ENCODE peak calls at places on chromosomes 7 and 10, in five cellular contexts. One of them, this sample, is unnamed.

GRCh38 chr7:33939121-33939520 is 33.8 kb downstream of the BMPER start:
- DNase-seq in right lobe of liver: no peak
- DNase-seq in cardiac muscle cell: no peak
- DNase-seq in aorta: no peak
- DNase-seq in foreskin keratinocyte: no peak
- DNase-seq in this sample: no peak

GRCh38 chr7:124089621-124090020 is 56.8 kb upstream of the TMEM229A start:
- DNase-seq in aorta: no peak
- DNase-seq in cardiac muscle cell: no peak
- DNase-seq in right lobe of liver: no peak
- DNase-seq in foreskin keratinocyte: no peak
- DNase-seq in this sample: no peak

GRCh38 chr7:157490465-157490912 is 153.7 kb downstream of the DNAJB6 start:
- DNase-seq in foreskin keratinocyte: peak
- DNase-seq in aorta: no peak
- DNase-seq in cardiac muscle cell: no peak
- DNase-seq in right lobe of liver: peak
- DNase-seq in this sample: no peak

GRCh38 chr10:4839353-4839752 is 13.3 kb downstream of the AKR1E2 start:
- DNase-seq in aorta: no peak
- DNase-seq in cardiac muscle cell: no peak
- DNase-seq in foreskin keratinocyte: no peak
- DNase-seq in right lobe of liver: no peak
- DNase-seq in this sample: no peak

GRCh38 chr10:92760609-92761008 is 70.9 kb downstream of the HHEX start:
- DNase-seq in right lobe of liver: no peak
- DNase-seq in cardiac muscle cell: no peak
- DNase-seq in foreskin keratinocyte: no peak
- DNase-seq in aorta: no peak
- DNase-seq in this sample: no peak

GRCh38 chr7:92697012-92697411 is 106.8 kb upstream of the FAM133B start:
- DNase-seq in right lobe of liver: no peak
- DNase-seq in foreskin keratinocyte: no peak
- DNase-seq in cardiac muscle cell: no peak
- DNase-seq in aorta: no peak
- DNase-seq in this sample: no peak

GRCh38 chr7:129606801-129607200 is 4.7 kb upstream of the NRF1 start:
- DNase-seq in aorta: peak
- DNase-seq in right lobe of liver: no peak
- DNase-seq in foreskin keratinocyte: no peak
- DNase-seq in cardiac muscle cell: no peak
- DNase-seq in this sample: no peak

GRCh38 chr7:128022631-128023532 is 8.4 kb downstream of the LRRC4 start:
- DNase-seq in right lobe of liver: no peak
- DNase-seq in cardiac muscle cell: no peak
- DNase-seq in aorta: no peak
- DNase-seq in foreskin keratinocyte: no peak
- DNase-seq in this sample: no peak

GRCh38 chr10:2951235-2951835 is 116.0 kb upstream of the PFKP start:
- DNase-seq in foreskin keratinocyte: no peak
- DNase-seq in cardiac muscle cell: no peak
- DNase-seq in right lobe of liver: no peak
- DNase-seq in aorta: no peak
- DNase-seq in this sample: no peak

GRCh38 chr10:91745086-91745831 is 53.0 kb upstream of the TNKS2 start:
- DNase-seq in right lobe of liver: peak
- DNase-seq in aorta: no peak
- DNase-seq in cardiac muscle cell: peak
- DNase-seq in foreskin keratinocyte: peak
- DNase-seq in this sample: no peak

GRCh38 chr10:32995751-32996150 is 37.7 kb upstream of the ITGB1 start:
- DNase-seq in cardiac muscle cell: no peak
- DNase-seq in foreskin keratinocyte: no peak
- DNase-seq in right lobe of liver: no peak
- DNase-seq in aorta: no peak
- DNase-seq in this sample: no peak

GRCh38 chr10:72335394-72336258 is 19.1 kb downstream of the DNAJB12 start:
- DNase-seq in right lobe of liver: peak
- DNase-seq in aorta: peak
- DNase-seq in foreskin keratinocyte: no peak
- DNase-seq in cardiac muscle cell: no peak
- DNase-seq in this sample: no peak
- H3K27ac ChIP-seq in right lobe of liver: peak
- H3K27ac ChIP-seq in aorta: no peak
- H3K27ac ChIP-seq in foreskin keratinocyte: no peak
- H3K27ac ChIP-seq in cardiac muscle cell: peak
- H3K27ac ChIP-seq in this sample: peak

GRCh38 chr7:35648367-35648766 is 46.6 kb downstream of the HERPUD2 start:
- DNase-seq in aorta: no peak
- DNase-seq in right lobe of liver: peak
- DNase-seq in foreskin keratinocyte: no peak
- DNase-seq in cardiac muscle cell: no peak
- DNase-seq in this sample: no peak
- H3K27ac ChIP-seq in aorta: no peak
- H3K27ac ChIP-seq in right lobe of liver: peak
- H3K27ac ChIP-seq in foreskin keratinocyte: no peak
- H3K27ac ChIP-seq in cardiac muscle cell: peak
- H3K27ac ChIP-seq in this sample: no peak

DNA sequence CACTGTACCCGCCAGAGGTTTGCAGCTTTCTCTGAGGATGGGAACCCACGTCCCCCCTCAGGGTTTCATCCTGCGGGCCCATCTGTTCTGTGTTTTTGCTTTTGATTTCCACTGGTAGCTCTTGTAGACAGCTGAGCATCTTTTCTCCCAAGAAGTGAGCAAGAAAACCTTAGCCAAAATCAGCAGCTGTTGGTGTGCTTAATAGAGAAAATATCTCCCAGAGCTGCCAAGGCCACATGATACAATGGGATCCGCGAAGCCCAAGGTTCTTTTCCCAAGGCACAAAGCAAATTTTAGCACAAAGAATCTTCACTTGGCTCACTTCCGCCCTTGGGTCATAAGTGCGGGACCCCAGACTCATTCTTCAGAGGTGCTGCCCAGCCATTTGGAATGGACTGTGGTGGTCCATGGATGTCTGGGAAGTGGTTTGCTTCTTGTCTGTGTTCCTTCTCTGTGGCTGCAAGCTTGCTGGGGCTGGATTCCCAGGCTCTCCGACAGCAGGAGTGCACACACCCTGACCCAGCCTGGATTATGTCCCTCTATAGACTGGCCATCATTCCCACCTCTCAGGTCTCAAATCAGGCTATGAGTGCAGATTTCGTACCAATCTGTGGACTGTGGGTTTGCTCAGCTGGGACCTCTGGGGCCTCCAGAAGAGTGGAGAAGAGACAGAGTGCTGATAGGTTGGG is 93.0 kb upstream of the TMEM72 start:
- DNase-seq in aorta: no peak
- DNase-seq in cardiac muscle cell: no peak
- DNase-seq in foreskin keratinocyte: no peak
- DNase-seq in right lobe of liver: no peak
- DNase-seq in this sample: no peak
- H3K27ac ChIP-seq in aorta: no peak
- H3K27ac ChIP-seq in cardiac muscle cell: peak
- H3K27ac ChIP-seq in foreskin keratinocyte: no peak
- H3K27ac ChIP-seq in right lobe of liver: no peak
- H3K27ac ChIP-seq in this sample: no peak

GRCh38 chr7:87094322-87094721 is 34.9 kb upstream of the ELAPOR2 start:
- DNase-seq in right lobe of liver: no peak
- DNase-seq in cardiac muscle cell: no peak
- DNase-seq in aorta: no peak
- DNase-seq in foreskin keratinocyte: no peak
- DNase-seq in this sample: no peak

GRCh38 chr7:87091487-87092066 is 32.1 kb upstream of the ELAPOR2 start:
- DNase-seq in aorta: no peak
- DNase-seq in right lobe of liver: no peak
- DNase-seq in cardiac muscle cell: no peak
- DNase-seq in foreskin keratinocyte: no peak
- DNase-seq in this sample: no peak

DNA sequence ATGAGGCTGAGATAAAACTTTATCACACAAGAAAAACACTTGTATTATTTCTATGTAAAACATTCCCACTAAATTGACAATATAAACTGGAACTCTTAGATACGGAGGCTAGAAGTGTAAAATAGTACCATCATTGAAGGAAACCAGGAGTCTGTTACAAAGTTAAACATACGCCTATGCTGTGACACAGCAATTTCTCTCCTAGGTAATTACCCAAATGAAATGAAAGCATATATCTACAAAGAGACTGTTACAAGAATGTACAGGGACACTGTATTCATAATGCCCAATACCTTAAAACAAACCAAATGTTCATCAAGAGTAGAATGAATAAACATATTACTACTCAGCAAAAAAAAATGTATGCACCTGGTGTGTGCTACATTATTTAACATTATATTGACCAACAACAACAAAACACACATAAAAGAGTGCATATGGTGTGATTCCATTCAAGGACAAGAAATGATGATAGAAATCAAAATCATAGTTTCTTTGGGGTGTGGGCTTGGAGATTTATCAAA is 33.2 kb upstream of the ELAPOR2 start:
- DNase-seq in aorta: no peak
- DNase-seq in foreskin keratinocyte: no peak
- DNase-seq in right lobe of liver: no peak
- DNase-seq in cardiac muscle cell: no peak
- DNase-seq in this sample: no peak
- H3K27ac ChIP-seq in aorta: no peak
- H3K27ac ChIP-seq in foreskin keratinocyte: no peak
- H3K27ac ChIP-seq in right lobe of liver: no peak
- H3K27ac ChIP-seq in cardiac muscle cell: no peak
- H3K27ac ChIP-seq in this sample: no peak

DNA sequence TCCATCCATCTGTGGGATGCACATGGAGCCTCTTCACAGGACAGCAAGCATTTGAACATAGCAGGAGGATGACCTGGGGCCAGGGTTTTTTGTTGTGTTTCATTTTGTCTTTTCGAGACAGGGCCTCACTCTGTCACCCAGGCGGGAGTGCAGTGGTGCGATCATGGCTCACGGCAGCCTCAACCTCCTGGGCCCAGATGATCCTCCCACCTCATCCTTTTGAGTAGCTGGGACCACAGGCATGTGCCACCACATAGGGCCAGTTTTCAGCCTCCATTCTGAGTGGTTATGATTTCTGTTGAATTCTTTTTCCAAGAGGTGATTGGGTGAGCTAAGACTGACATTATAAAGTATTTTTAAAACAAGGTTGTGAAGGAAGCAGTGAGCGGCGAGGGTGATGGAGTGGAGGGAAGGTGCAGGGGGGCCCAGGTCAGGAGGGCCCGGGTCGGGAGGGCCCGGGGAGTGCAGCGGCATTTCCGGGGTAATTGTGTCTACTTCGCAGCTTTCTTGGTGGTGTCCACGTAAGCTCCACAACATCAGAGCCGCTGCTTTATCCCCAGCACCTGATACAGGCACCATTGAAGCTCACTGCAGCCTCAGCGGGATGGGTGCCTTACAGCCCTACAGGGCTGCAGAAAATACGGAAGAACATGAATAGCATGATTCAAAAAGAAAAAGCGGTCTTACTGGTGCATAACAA is 12.0 kb upstream of the LARP4B start:
- DNase-seq in right lobe of liver: no peak
- DNase-seq in foreskin keratinocyte: no peak
- DNase-seq in cardiac muscle cell: no peak
- DNase-seq in aorta: no peak
- DNase-seq in this sample: no peak
- H3K27ac ChIP-seq in right lobe of liver: no peak
- H3K27ac ChIP-seq in foreskin keratinocyte: no peak
- H3K27ac ChIP-seq in cardiac muscle cell: no peak
- H3K27ac ChIP-seq in aorta: no peak
- H3K27ac ChIP-seq in this sample: no peak

GRCh38 chr10:124738441-124738840 is 5.7 kb downstream of the FAM53B start:
- DNase-seq in cardiac muscle cell: no peak
- DNase-seq in aorta: no peak
- DNase-seq in foreskin keratinocyte: no peak
- DNase-seq in right lobe of liver: no peak
- DNase-seq in this sample: no peak
- H3K27ac ChIP-seq in cardiac muscle cell: no peak
- H3K27ac ChIP-seq in aorta: no peak
- H3K27ac ChIP-seq in foreskin keratinocyte: no peak
- H3K27ac ChIP-seq in right lobe of liver: no peak
- H3K27ac ChIP-seq in this sample: peak

DNA sequence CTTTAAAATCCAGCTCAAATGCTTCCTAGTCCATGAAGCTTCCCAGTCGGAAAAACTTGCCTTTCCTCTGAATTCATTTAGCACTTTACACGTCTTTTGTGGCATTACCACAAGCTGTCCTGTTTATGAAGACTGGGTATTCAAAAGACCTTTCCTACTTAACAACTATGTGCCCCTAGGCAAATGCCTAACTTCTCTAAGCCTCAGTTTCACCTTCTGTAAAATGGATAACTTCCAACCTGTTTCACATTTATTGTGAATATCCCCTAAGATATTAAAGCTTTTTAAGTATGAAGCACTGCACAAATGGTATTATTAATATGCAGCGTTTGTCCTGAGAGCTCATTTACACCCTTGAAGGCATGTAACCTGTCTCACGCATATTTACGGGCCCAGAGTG is 843 bp downstream of the CFAP70 start:
- DNase-seq in right lobe of liver: no peak
- DNase-seq in aorta: no peak
- DNase-seq in foreskin keratinocyte: no peak
- DNase-seq in cardiac muscle cell: no peak
- DNase-seq in this sample: no peak
- H3K27ac ChIP-seq in right lobe of liver: no peak
- H3K27ac ChIP-seq in aorta: no peak
- H3K27ac ChIP-seq in foreskin keratinocyte: no peak
- H3K27ac ChIP-seq in cardiac muscle cell: no peak
- H3K27ac ChIP-seq in this sample: no peak

GRCh38 chr10:94123253-94123995 is 129.7 kb downstream of the PLCE1 start:
- DNase-seq in aorta: no peak
- DNase-seq in foreskin keratinocyte: peak
- DNase-seq in cardiac muscle cell: peak
- DNase-seq in right lobe of liver: no peak
- DNase-seq in this sample: no peak

GRCh38 chr10:94122247-94122646 is 128.5 kb downstream of the PLCE1 start:
- DNase-seq in cardiac muscle cell: no peak
- DNase-seq in right lobe of liver: no peak
- DNase-seq in foreskin keratinocyte: peak
- DNase-seq in aorta: no peak
- DNase-seq in this sample: no peak

GRCh38 chr10:94129393-94130130 is 135.8 kb downstream of the PLCE1 start:
- DNase-seq in right lobe of liver: no peak
- DNase-seq in aorta: peak
- DNase-seq in cardiac muscle cell: no peak
- DNase-seq in foreskin keratinocyte: no peak
- DNase-seq in this sample: no peak

DNA sequence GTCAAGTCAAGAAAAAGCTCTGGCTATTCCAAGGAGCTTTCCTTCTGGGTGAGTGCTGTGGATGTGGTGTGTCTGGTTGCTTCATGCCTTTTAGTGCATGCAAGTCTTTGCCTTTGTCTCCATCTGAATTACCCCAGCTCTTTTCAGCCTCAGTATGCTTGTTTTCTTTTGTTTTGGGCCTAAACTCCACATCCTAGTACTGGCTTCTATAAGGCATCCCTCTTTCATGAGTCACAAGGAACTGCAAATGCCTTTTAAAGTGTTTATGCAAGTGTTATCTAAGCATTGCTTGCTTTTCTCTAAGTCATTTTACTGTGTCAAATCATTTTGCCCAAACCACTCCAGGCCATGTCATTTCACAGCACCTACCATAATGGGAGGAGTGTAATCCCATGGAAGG is 132.1 kb downstream of the PLCE1 start:
- DNase-seq in cardiac muscle cell: no peak
- DNase-seq in aorta: no peak
- DNase-seq in foreskin keratinocyte: no peak
- DNase-seq in right lobe of liver: no peak
- DNase-seq in this sample: no peak
- H3K27ac ChIP-seq in cardiac muscle cell: no peak
- H3K27ac ChIP-seq in aorta: peak
- H3K27ac ChIP-seq in foreskin keratinocyte: no peak
- H3K27ac ChIP-seq in right lobe of liver: no peak
- H3K27ac ChIP-seq in this sample: no peak

This sample was measured in substantia nigra.